ENCODE peak calls at places on chromosomes 11 and 22, in five cellular contexts. P, T, E, G and H are unnamed samples.

GRCh38 chr22:46969491-46969890 is 207.0 kb downstream of the TBC1D22A start:
- DNase-seq in P (no peak), T (no peak), E (no peak), G (no peak), H (no peak)

GRCh38 chr22:37609240-37610152 is 862 bp downstream of the GGA1 start:
- DNase-seq in P (no peak), T (peak), E (peak), G (no peak), H (peak)

GRCh38 chr11:57978686-57979531 is 44.8 kb upstream of the OR9Q1 start:
- DNase-seq in P (no peak), T (no peak), E (no peak), G (no peak), H (no peak)

GRCh38 chr11:72771507-72771906 is 19.3 kb upstream of the ARAP1 start:
- DNase-seq in P (peak), T (no peak), E (peak), G (no peak), H (peak)

GRCh38 chr22:23199159-23199558 is 18.9 kb downstream of the BCR start:
- DNase-seq in P (no peak), T (no peak), E (no peak), G (no peak), H (no peak)

GRCh38 chr22:28710889-28711285 is 30.7 kb downstream of the CHEK2 start:
- DNase-seq in P (no peak), T (no peak), E (peak), G (no peak), H (no peak)

GRCh38 chr11:67320011-67320410 is 16.7 kb downstream of the SSH3 start:
- DNase-seq in P (no peak), T (no peak), E (no peak), G (no peak), H (peak)

GRCh38 chr22:19848298-19849224 is 6.1 kb downstream of the GNB1L start:
- DNase-seq in P (no peak), T (no peak), E (no peak), G (no peak), H (no peak)

GRCh38 chr11:126595560-126595959 is 240.1 kb downstream of the ST3GAL4 start:
- DNase-seq in P (no peak), T (no peak), E (no peak), G (no peak), H (no peak)

GRCh38 chr22:30564045-30564765 is 10.3 kb downstream of the GAL3ST1 start:
- DNase-seq in P (no peak), T (no peak), E (no peak), G (no peak), H (no peak)

GRCh38 chr22:42363851-42364250 is 68.4 kb downstream of the NFAM1 start:
- DNase-seq in P (no peak), T (no peak), E (no peak), G (no peak), H (no peak)

GRCh38 chr22:23387827-23388491 is 192.1 kb downstream of the IGLL1 start:
- DNase-seq in P (no peak), T (no peak), E (no peak), G (no peak), H (no peak)

GRCh38 chr11:117995472-117995871 is 9.3 kb downstream of the IL10RA start:
- DNase-seq in P (no peak), T (no peak), E (no peak), G (no peak), H (no peak)

GRCh38 chr11:46381046-46381835 is at the start of gene MDK:
- DNase-seq in P (no peak), T (peak), E (no peak), G (no peak), H (peak)

GRCh38 chr11:72635309-72635915 is 38.8 kb downstream of the PDE2A start:
- DNase-seq in P (no peak), T (no peak), E (no peak), G (no peak), H (no peak)

GRCh38 chr11:119371778-119372182 is 9.7 kb downstream of the USP2 start:
- DNase-seq in P (no peak), T (no peak), E (no peak), G (peak), H (no peak)

GRCh38 chr11:23320131-23320530 is 459.9 kb upstream of the CCDC179 start:
- DNase-seq in P (no peak), T (no peak), E (no peak), G (no peak), H (no peak)

GRCh38 chr22:44445307-44445680 is 52.7 kb downstream of the RTL6 start:
- DNase-seq in P (no peak), T (no peak), E (no peak), G (no peak), H (no peak)

GRCh38 chr22:31199187-31199586 is 12.9 kb upstream of the LIMK2 start:
- DNase-seq in P (no peak), T (no peak), E (no peak), G (no peak), H (no peak)

GRCh38 chr11:14973621-14974020 is 1.5 kb upstream of the CALCA start:
- DNase-seq in P (no peak), T (peak), E (no peak), G (no peak), H (no peak)

GRCh38 chr22:48593551-48593950 is 1234.1 kb downstream of the BRD1 start:
- DNase-seq in P (no peak), T (no peak), E (no peak), G (no peak), H (no peak)

GRCh38 chr22:30602049-30602448 is 4.9 kb upstream of the TCN2 start:
- DNase-seq in P (no peak), T (no peak), E (peak), G (no peak), H (no peak)

GRCh38 chr11:67271548-67272284 is 5.4 kb downstream of the GRK2 start:
- DNase-seq in P (no peak), T (peak), E (no peak), G (no peak), H (no peak)

GRCh38 chr22:38153821-38154562 is 27.6 kb downstream of the PLA2G6 start:
- DNase-seq in P (no peak), T (no peak), E (no peak), G (no peak), H (no peak)

GRCh38 chr22:26642465-26643367 is 14.7 kb upstream of the MIAT start:
- DNase-seq in P (no peak), T (peak), E (no peak), G (no peak), H (no peak)

GRCh38 chr11:120720760-120721159 is 209.2 kb downstream of the GRIK4 start:
- DNase-seq in P (no peak), T (no peak), E (no peak), G (no peak), H (no peak)

GRCh38 chr22:17931400-17931825 is 92.9 kb downstream of the MICAL3 start:
- DNase-seq in P (no peak), T (no peak), E (no peak), G (no peak), H (peak)

GRCh38 chr22:23383491-23384450 is 196.3 kb downstream of the IGLL1 start:
- DNase-seq in P (no peak), T (no peak), E (no peak), G (no peak), H (no peak)

GRCh38 chr11:32366671-32367070 is 68.7 kb downstream of the WT1 start:
- DNase-seq in P (no peak), T (no peak), E (peak), G (no peak), H (peak)

GRCh38 chr11:113184498-113184897 is 129.9 kb upstream of the TTC12 start:
- DNase-seq in P (peak), T (no peak), E (peak), G (no peak), H (no peak)